ENCODE peak calls at places on chromosomes 3 and 15, in ten cellular contexts. B, Z, T, M, L, S, O, J, V and Q are unnamed samples.

GRCh38 chr3:49614936-49615335 is 59.2 kb upstream of the APEH start:
- DNase-seq in B (no peak), Z (no peak), T (no peak), M (no peak), L (no peak), S (no peak), O (no peak), J (no peak), V (no peak), Q (no peak)

GRCh38 chr3:107848516-107848915 is 242.3 kb downstream of the CD47 start:
- DNase-seq in B (no peak), Z (no peak), T (no peak), M (no peak), L (no peak), S (no peak), O (no peak), J (no peak), V (no peak), Q (no peak)

GRCh38 chr3:112111785-112112402 is 21.2 kb downstream of the GCSAM start:
- DNase-seq in B (peak), Z (no peak), T (no peak), M (no peak), L (peak), S (peak), O (peak), J (peak), V (no peak), Q (peak)

GRCh38 chr3:197527569-197527968 is 28.2 kb downstream of the BDH1 start:
- DNase-seq in B (no peak), Z (no peak), T (no peak), M (no peak), L (no peak), S (no peak), O (no peak), J (no peak), V (no peak), Q (no peak)

GRCh38 chr15:48645558-48646330 is at the start of gene FBN1:
- DNase-seq in B (peak), Z (peak), T (no peak), M (no peak), L (peak), S (peak), O (peak), J (no peak), V (peak), Q (peak)

GRCh38 chr3:65492249-65492648 is 546.5 kb downstream of the MAGI1 start:
- DNase-seq in B (no peak), Z (no peak), T (no peak), M (no peak), L (no peak), S (no peak), O (no peak), J (no peak), V (no peak), Q (no peak)

GRCh38 chr15:44788748-44789147 is 52.4 kb downstream of the TRIM69 start:
- DNase-seq in B (no peak), Z (no peak), T (no peak), M (no peak), L (no peak), S (no peak), O (no peak), J (no peak), V (no peak), Q (no peak)

GRCh38 chr3:13025778-13026518 is 47.3 kb downstream of the IQSEC1 start:
- DNase-seq in B (no peak), Z (peak), T (no peak), M (no peak), L (no peak), S (no peak), O (no peak), J (no peak), V (no peak), Q (no peak)

GRCh38 chr3:3821780-3822179 is 22.5 kb downstream of the LRRN1 start:
- DNase-seq in B (no peak), Z (no peak), T (no peak), M (no peak), L (no peak), S (no peak), O (no peak), J (no peak), V (no peak), Q (no peak)

GRCh38 chr15:99708563-99708962 is 24.7 kb downstream of the LYSMD4 start:
- DNase-seq in B (peak), Z (peak), T (no peak), M (no peak), L (peak), S (peak), O (no peak), J (no peak), V (no peak), Q (peak)